ENCODE peak calls at places on chromosomes 2 and 18, in four cellular contexts. V, I, L and G are unnamed samples.

GRCh38 chr2:120423167-120423943 is 77.4 kb downstream of the INHBB start:
- DNase-seq in V (no peak), I (no peak), L (no peak), G (no peak)

GRCh38 chr2:165122521-165122920 is 81.3 kb downstream of the SCN3A start:
- DNase-seq in V (no peak), I (no peak), L (no peak), G (no peak)

GRCh38 chr18:70907673-70908072 is 618.8 kb downstream of the SOCS6 start:
- DNase-seq in V (no peak), I (no peak), L (peak), G (no peak)

GRCh38 chr18:44466997-44467396 is 213.7 kb upstream of the SETBP1 start:
- DNase-seq in V (no peak), I (no peak), L (no peak), G (no peak)

GRCh38 chr18:21194871-21195771 is 46.9 kb upstream of the GREB1L start:
- DNase-seq in V (no peak), I (no peak), L (no peak), G (no peak)

GRCh38 chr18:76380791-76381405 is 114.1 kb downstream of the ZNF516 start:
- DNase-seq in V (no peak), I (no peak), L (peak), G (no peak)

GRCh38 chr2:131656816-131657633 is 129.3 kb downstream of the CCDC74A start:
- DNase-seq in V (no peak), I (no peak), L (no peak), G (no peak)

GRCh38 chr2:159064446-159065301 is 96.2 kb downstream of the TANC1 start:
- DNase-seq in V (no peak), I (no peak), L (peak), G (no peak)

GRCh38 chr2:109260116-109260855 is 131.3 kb downstream of the SH3RF3 start:
- DNase-seq in V (no peak), I (no peak), L (no peak), G (no peak)

GRCh38 chr2:227872676-227873075 is 1.2 kb downstream of the DAW1 start:
- DNase-seq in V (no peak), I (no peak), L (no peak), G (no peak)